ENCODE peak calls at places on chromosome 16, in five cellular contexts. Y is NCI-H1092; U is MV-4-11; R is activated T-helper 1 cell treated with anti-CD3 and anti-CD28 coated beads, Interleukin-12 subunit alpha, Interleukin-12 subunit beta, Interleukin-2, Interleukin-4 antibody, amounts not matched to agents 30 ng/mL and 10 ng/mL and 1 ng/mL, durations not matched to agents 14 hours and 24 hours and 36 hours; P is NCI-H1694 treated with DMSO at 0.1 percent for 48 hours. F is an unnamed sample.

GRCh38 chr16:57684626-57685358 is 9.8 kb upstream of the DRC7 start:
- DNase-seq in R (no peak), Y (no peak), P (no peak), U (no peak), F (no peak)

GRCh38 chr16:82701302-82702022 is 74.7 kb downstream of the CDH13 start:
- DNase-seq in R (no peak), Y (no peak), U (peak; percentile 10), P (no peak), F (no peak)

GRCh38 chr16:81417210-81417609 is 27.4 kb upstream of the CMIP start:
- DNase-seq in Y (no peak), P (no peak), R (no peak), U (no peak), F (no peak)

GRCh38 chr16:67936124-67936875 is at the start of gene PSMB10:
- DNase-seq in P (peak; percentile 11), Y (peak; percentile 33), R (no peak), U (no peak), F (peak; percentile 48)

GRCh38 chr16:86365513-86366040 is 144.8 kb upstream of the FOXF1 start:
- DNase-seq in Y (no peak), P (no peak), R (no peak), U (no peak), F (no peak)

GRCh38 chr16:4404247-4404966 is 12.0 kb downstream of the CORO7 start:
- DNase-seq in Y (no peak), P (peak; percentile 51), U (peak; percentile 21), R (no peak), F (no peak)

GRCh38 chr16:73253922-73254480 is 206.1 kb upstream of the ZFHX3 start:
- DNase-seq in Y (no peak), U (no peak), R (no peak), P (no peak), F (no peak)

GRCh38 chr16:67173808-67174705 is 3.7 kb downstream of the NOL3 start:
- DNase-seq in Y (peak; percentile 52), R (peak; percentile 71), P (peak; percentile 54), U (peak; percentile 34), F (peak; percentile 87)

GRCh38 chr16:85782476-85782875 is 16.9 kb downstream of the EMC8 start:
- DNase-seq in R (no peak), U (peak; percentile 84), P (no peak), Y (no peak), F (no peak)

GRCh38 chr16:53768167-53768566 is 64.2 kb downstream of the FTO start:
- DNase-seq in P (no peak), U (no peak), R (no peak), Y (no peak), F (no peak)

GRCh38 chr16:72134507-72134906 is 37.4 kb downstream of the PMFBP1 start:
- DNase-seq in R (no peak), P (no peak), Y (no peak), U (no peak), F (no peak)

GRCh38 chr16:2817496-2818277 is 650 bp downstream of the PRSS21 start:
- DNase-seq in U (no peak), R (no peak), P (no peak), Y (no peak), F (no peak)

GRCh38 chr16:19410435-19411153 is 7.1 kb upstream of the TMC5 start:
- DNase-seq in Y (peak; percentile 14), R (no peak), U (no peak), P (no peak), F (peak; percentile 6)

GRCh38 chr16:72312862-72313261 is 140.9 kb upstream of the PMFBP1 start:
- DNase-seq in Y (no peak), P (no peak), U (no peak), R (no peak), F (peak; percentile 17)

GRCh38 chr16:84553873-84554399 is 49.5 kb upstream of the MEAK7 start:
- DNase-seq in U (peak; percentile 14), R (peak; percentile 60), Y (no peak), P (no peak), F (no peak)

F was measured in EL.